ENCODE peak calls at places on chromosomes 16 and 17, in seven cellular contexts. R, G, I, D, L, V and A are unnamed samples.

GRCh38 chr17:64164592-64165285 is 34.8 kb upstream of the ERN1 start:
- DNase-seq in V (no peak), G (no peak), R (no peak), D (no peak), L (no peak), I (no peak), A (no peak)

GRCh38 chr16:27330542-27330941 is 16.8 kb downstream of the IL4R start:
- DNase-seq in G (peak), D (peak), I (peak), V (peak), R (peak), L (peak), A (no peak)

GRCh38 chr16:749010-749409 is 8.2 kb upstream of the CIAO3 start:
- DNase-seq in D (peak), R (peak), G (no peak), L (peak), I (peak), V (no peak), A (no peak)

GRCh38 chr16:7268182-7268581 is 64.5 kb upstream of the RBFOX1 start:
- DNase-seq in G (no peak), R (peak), D (peak), L (peak), I (no peak), V (peak), A (no peak)

GRCh38 chr17:56602292-56603130 is 9.0 kb downstream of the NOG start:
- DNase-seq in D (no peak), I (no peak), L (no peak), G (no peak), R (no peak), V (no peak), A (no peak)

GRCh38 chr17:30113213-30113612 is 3.4 kb upstream of the NSRP1 start:
- DNase-seq in V (peak), G (no peak), I (no peak), R (peak), D (peak), L (no peak), A (no peak)

GRCh38 chr17:66865151-66865550 is 30.2 kb downstream of the CACNG5 start:
- DNase-seq in V (no peak), G (no peak), L (no peak), I (no peak), D (peak), R (peak), A (no peak)

GRCh38 chr16:85716680-85717038 is 27.9 kb upstream of the GINS2 start:
- DNase-seq in R (no peak), D (no peak), G (no peak), V (no peak), I (no peak), L (no peak), A (no peak)

GRCh38 chr16:54937673-54938350 is 7.1 kb downstream of the IRX5 start:
- DNase-seq in L (no peak), D (no peak), G (peak), V (no peak), I (no peak), R (no peak), A (no peak)

GRCh38 chr17:67246398-67246647 is 1.3 kb upstream of the HELZ start:
- DNase-seq in I (no peak), D (no peak), L (no peak), R (no peak), V (no peak), G (no peak), A (no peak)

GRCh38 chr17:4375039-4375748 is 8.7 kb upstream of the UBE2G1 start:
- DNase-seq in L (no peak), G (no peak), D (no peak), I (no peak), R (no peak), V (no peak), A (no peak)

GRCh38 chr17:29619251-29619650 is 3.5 kb downstream of the CORO6 start:
- DNase-seq in I (no peak), D (peak), V (no peak), L (no peak), G (peak), R (peak), A (no peak)

GRCh38 chr16:81532491-81533174 is 88.0 kb downstream of the CMIP start:
- DNase-seq in V (no peak), D (no peak), L (no peak), I (no peak), R (no peak), G (no peak), A (no peak)

GRCh38 chr16:77675464-77676324 is 46.6 kb upstream of the NUDT7 start:
- DNase-seq in D (peak), I (peak), R (peak), V (peak), G (no peak), L (peak), A (peak)

GRCh38 chr17:40330850-40331470 is 22.0 kb downstream of the RARA start:
- DNase-seq in V (no peak), G (no peak), R (no peak), D (no peak), I (no peak), L (no peak), A (no peak)

GRCh38 chr17:77129568-77130301 is 11.0 kb upstream of the SEC14L1 start:
- DNase-seq in D (peak), G (no peak), R (no peak), L (no peak), V (no peak), I (no peak), A (no peak)

GRCh38 chr17:2566056-2566455 is 27.4 kb upstream of the PAFAH1B1 start:
- DNase-seq in R (no peak), G (no peak), I (no peak), L (no peak), V (no peak), D (no peak), A (no peak)

GRCh38 chr17:49022391-49022941 is 25.3 kb downstream of the IGF2BP1 start:
- DNase-seq in D (no peak), V (no peak), G (no peak), I (no peak), R (peak), L (peak), A (no peak)

GRCh38 chr16:71846443-71846842 is 667 bp downstream of the ATXN1L start:
- DNase-seq in V (no peak), G (no peak), D (peak), R (peak), L (peak), I (no peak), A (no peak)

GRCh38 chr16:12959072-12959471 is 57.7 kb downstream of the SHISA9 start:
- DNase-seq in I (no peak), L (no peak), R (no peak), G (no peak), D (no peak), V (no peak), A (no peak)

GRCh38 chr17:82536220-82537201 is 17.0 kb downstream of the FOXK2 start:
- DNase-seq in G (no peak), R (peak), L (peak), V (no peak), D (peak), I (peak), A (no peak)

GRCh38 chr17:30005709-30006320 is 64.4 kb downstream of the EFCAB5 start:
- DNase-seq in I (no peak), D (no peak), G (no peak), L (peak), R (peak), V (no peak), A (no peak)

GRCh38 chr17:17119533-17119932 is 77.3 kb downstream of the MPRIP start:
- DNase-seq in V (no peak), I (no peak), D (peak), G (no peak), L (no peak), R (peak), A (peak)

GRCh38 chr17:2070241-2071023 is 15.5 kb downstream of the HIC1 start:
- DNase-seq in I (no peak), G (no peak), R (no peak), D (no peak), V (no peak), L (no peak), A (no peak)

GRCh38 chr16:81630632-81631026 is 148.5 kb upstream of the PLCG2 start:
- DNase-seq in D (no peak), R (no peak), I (no peak), G (no peak), V (no peak), L (no peak), A (no peak)

GRCh38 chr16:78325532-78325931 is 226.1 kb downstream of the WWOX start:
- DNase-seq in I (no peak), R (no peak), G (no peak), V (no peak), D (no peak), L (no peak), A (no peak)

GRCh38 chr16:56711862-56712261 is 18.1 kb upstream of the NUP93 start:
- DNase-seq in I (no peak), D (no peak), V (no peak), L (no peak), R (peak), G (no peak), A (no peak)

GRCh38 chr17:22507823-22508222 is 815.5 kb downstream of the KCNJ18 start:
- DNase-seq in R (peak), I (no peak), G (no peak), L (no peak), D (no peak), V (no peak), A (no peak)

GRCh38 chr16:3182608-3183444 is 5.2 kb upstream of the OR1F1 start:
- DNase-seq in R (peak), G (no peak), I (no peak), D (peak), V (no peak), L (peak), A (no peak)

GRCh38 chr17:27408891-27409290 is 47.4 kb upstream of the KSR1 start:
- DNase-seq in V (no peak), G (no peak), L (peak), D (peak), I (no peak), R (peak), A (no peak)

GRCh38 chr17:29048440-29049360 is 5.8 kb downstream of the PIPOX start:
- DNase-seq in L (peak), D (no peak), I (no peak), G (no peak), V (no peak), R (no peak), A (no peak)

GRCh38 chr17:41917192-41917591 is 1.6 kb downstream of the ACLY start:
- DNase-seq in G (no peak), V (no peak), D (peak), R (peak), I (no peak), L (peak), A (no peak)

GRCh38 chr16:50303605-50304466 is 37.5 kb downstream of the ADCY7 start:
- DNase-seq in R (peak), V (no peak), G (peak), I (no peak), L (peak), D (no peak), A (peak)

GRCh38 chr17:8047769-8048110 is 8.9 kb downstream of the ALOX15B start:
- DNase-seq in D (no peak), V (no peak), L (no peak), R (no peak), G (peak), I (no peak), A (no peak)

GRCh38 chr16:31183432-31184428 is 3.8 kb downstream of the FUS start:
- DNase-seq in I (no peak), G (no peak), L (no peak), D (no peak), R (no peak), V (no peak), A (no peak)

GRCh38 chr17:72063262-72063661 is 57.6 kb upstream of the SOX9 start:
- DNase-seq in G (no peak), V (no peak), R (no peak), I (no peak), L (no peak), D (no peak), A (no peak)

GRCh38 chr17:75692976-75693375 is 25.8 kb downstream of the SAP30BP start:
- DNase-seq in L (no peak), V (no peak), I (no peak), G (no peak), D (no peak), R (no peak), A (no peak)

GRCh38 chr17:75695141-75695829 is 26.0 kb upstream of the ITGB4 start:
- DNase-seq in V (no peak), L (no peak), D (peak), G (no peak), I (peak), R (peak), A (no peak)

GRCh38 chr17:75694536-75694935 is 26.7 kb upstream of the ITGB4 start:
- DNase-seq in V (no peak), G (no peak), L (no peak), I (no peak), R (no peak), D (no peak), A (no peak)

GRCh38 chr17:75695830-75696271 is 25.4 kb upstream of the ITGB4 start:
- DNase-seq in I (no peak), L (no peak), R (no peak), V (no peak), D (no peak), G (no peak), A (no peak)

GRCh38 chr17:75693500-75694481 is 26.7 kb downstream of the SAP30BP start:
- DNase-seq in I (peak), G (peak), L (no peak), D (peak), V (peak), R (peak), A (no peak)
- TF ChIP-seq CTCF in I (peak), G (no peak), L (peak), D (no peak), V (no peak), R (no peak), A (no peak)

GRCh38 chr17:50618300-50618699 is 16.4 kb upstream of the ABCC3 start:
- DNase-seq in I (no peak), V (no peak), L (no peak), G (no peak), R (peak), D (peak), A (no peak)
- TF ChIP-seq CTCF in I (no peak), V (no peak), L (no peak), G (no peak), R (no peak), D (no peak), A (no peak)

DNA sequence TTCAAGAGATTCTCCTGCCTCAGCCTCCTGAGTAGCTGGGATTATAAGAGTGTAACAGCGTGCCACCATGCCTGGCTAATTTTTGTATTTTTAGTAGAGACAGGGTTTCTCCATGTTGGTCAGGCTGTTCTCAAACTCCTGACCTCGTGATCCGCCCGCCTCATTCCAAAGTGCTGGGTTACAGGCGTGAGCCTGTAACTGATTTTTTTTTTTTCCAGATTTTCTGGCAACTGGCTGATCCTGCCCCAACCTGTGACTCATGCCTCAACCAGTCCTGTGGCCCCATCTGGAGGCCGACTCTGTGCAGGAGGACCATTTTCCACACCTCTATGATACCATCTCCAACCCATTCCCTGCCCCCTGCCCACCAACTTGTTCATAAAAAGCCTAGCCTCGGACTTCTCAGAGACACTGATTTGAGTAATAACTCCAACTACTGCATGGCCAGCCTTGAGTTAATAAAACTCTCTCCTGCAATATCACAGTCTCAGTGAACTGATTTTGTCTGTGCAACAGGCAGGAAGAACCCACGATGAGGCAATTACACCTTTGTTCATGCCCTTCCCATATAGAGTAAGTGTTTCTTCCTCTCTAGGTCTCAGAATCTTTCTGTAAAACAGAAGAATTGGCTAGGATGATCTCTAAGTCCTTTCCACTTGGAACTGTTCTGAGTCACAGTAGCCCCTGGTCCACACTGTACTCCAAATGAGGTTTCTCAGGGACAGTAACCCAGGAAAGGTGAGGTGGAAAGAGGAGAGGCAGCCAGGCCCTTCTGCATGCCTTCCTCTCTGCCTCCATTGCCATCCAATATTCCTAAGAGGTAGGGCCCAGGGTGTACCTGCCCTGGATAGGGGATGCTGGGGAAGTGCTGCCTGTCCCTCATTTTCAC is 8.8 kb upstream of the CNOT1 start:
- DNase-seq in R (peak), G (no peak), L (peak), V (peak), I (peak), D (peak), A (no peak)
- TF ChIP-seq CTCF in R (peak), G (peak), L (peak), V (no peak), I (peak), D (peak), A (no peak)

DNA sequence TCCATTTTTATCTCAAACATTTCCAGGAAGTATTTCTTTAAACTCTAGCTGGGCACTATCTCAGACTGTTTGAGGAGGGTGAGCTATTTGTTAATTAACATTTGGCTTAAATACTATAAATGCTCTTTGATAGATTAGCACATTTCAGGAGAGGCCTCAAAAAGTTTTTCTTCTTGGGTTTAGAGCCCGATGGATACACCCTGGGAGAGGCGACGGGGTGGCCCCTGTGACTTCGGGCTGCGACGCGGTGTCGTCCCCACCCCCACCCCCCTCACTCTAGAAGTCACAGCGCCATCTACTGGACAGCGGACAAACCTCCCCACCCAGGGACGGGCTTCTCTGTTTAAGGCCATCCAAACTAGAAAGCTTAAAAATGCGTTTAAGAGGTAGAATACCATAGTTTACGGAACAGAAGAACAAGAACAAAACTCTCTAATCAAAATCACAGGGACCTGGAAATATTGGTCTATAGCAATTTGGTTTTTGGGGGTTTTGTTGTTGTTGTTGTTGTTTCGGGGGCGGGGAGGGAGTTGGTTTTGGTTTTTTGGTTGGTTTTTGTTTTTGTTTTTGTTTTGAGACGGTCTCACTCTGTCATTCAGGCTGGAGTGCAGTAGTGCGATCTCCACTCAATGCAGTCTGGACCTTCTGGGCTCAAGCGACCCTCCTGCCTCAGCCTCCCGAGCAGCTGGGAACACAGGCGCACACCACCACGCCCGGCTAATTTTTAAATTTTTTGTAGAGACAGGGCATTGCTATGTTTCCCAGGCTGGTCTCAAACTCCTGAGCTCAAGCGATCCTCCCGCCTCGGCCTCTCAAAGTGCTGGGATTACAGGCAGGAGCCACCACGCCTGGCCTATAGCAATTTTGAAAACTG is 254.4 kb downstream of the C16orf95 start:
- DNase-seq in G (no peak), R (peak), V (no peak), D (peak), L (peak), I (no peak), A (no peak)
- TF ChIP-seq CTCF in G (peak), R (peak), V (peak), D (peak), L (peak), I (peak), A (peak)

DNA sequence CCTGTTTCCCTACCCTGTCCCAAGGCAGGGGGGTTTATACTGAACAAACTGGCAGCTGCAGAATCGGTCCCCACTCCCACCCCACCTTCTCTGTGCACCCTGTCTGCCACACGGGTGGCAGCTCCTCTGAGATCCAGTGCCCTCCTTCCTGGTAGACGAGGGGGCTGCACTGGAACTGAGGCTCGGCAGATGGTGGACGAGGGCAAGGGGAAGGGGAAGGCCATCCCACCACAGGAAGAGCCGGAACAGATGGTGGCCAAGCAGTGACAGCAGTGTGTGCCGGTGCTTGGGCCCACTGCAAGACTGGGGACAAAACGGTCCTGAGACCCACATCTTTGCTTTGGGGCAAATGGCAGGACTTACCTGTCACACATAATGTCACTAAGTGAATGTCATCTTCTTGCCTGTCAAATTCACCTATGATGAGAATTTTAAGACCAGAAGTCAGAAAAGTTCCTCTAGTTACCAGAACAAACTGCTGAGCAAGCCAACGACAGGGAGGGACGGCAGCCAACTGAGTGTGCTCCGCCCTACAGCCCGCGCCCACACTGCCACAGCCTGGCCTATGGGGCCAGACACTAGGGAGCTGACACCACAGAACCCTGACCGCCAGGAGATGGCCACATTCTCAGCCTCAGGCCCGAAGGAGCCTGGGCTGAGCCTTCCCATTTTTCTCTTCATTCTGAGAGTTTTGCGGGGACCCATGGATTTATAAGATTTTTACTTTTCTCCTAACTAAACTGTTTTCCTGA is 14.4 kb downstream of the NTAN1 start:
- DNase-seq in L (peak), V (peak), R (peak), D (peak), I (no peak), G (peak), A (no peak)
- TF ChIP-seq CTCF in L (no peak), V (no peak), R (peak), D (peak), I (peak), G (peak), A (no peak)